ENCODE peak calls at places on chromosomes 11 and 22, in four cellular contexts. One of them, this sample, is unnamed.

GRCh38 chr11:78647266-78647915 is 72.7 kb upstream of the NARS2 start:
- DNase-seq in K562: peak
- DNase-seq in HepG2: no peak
- DNase-seq in WTC11: no peak
- DNase-seq in this sample: no peak

GRCh38 chr11:78822931-78823423 is 248.3 kb upstream of the NARS2 start:
- DNase-seq in K562: peak
- DNase-seq in HepG2: no peak
- DNase-seq in WTC11: no peak
- DNase-seq in this sample: no peak

GRCh38 chr11:13278620-13279486 is 1.3 kb downstream of the BMAL1 start:
- DNase-seq in K562: no peak
- DNase-seq in HepG2: no peak
- DNase-seq in WTC11: peak
- DNase-seq in this sample: no peak

GRCh38 chr11:120432056-120433018 is 79.2 kb upstream of the GRIK4 start:
- DNase-seq in K562: peak
- DNase-seq in HepG2: peak
- DNase-seq in WTC11: no peak
- DNase-seq in this sample: peak

GRCh38 chr22:44423556-44423955 is 74.5 kb downstream of the RTL6 start:
- DNase-seq in K562: no peak
- DNase-seq in HepG2: no peak
- DNase-seq in WTC11: no peak
- DNase-seq in this sample: no peak

GRCh38 chr22:26401726-26402125 is 27.3 kb upstream of the ASPHD2 start:
- DNase-seq in K562: peak
- DNase-seq in HepG2: no peak
- DNase-seq in WTC11: no peak
- DNase-seq in this sample: no peak

GRCh38 chr11:78907636-78908035 is 333.0 kb upstream of the NARS2 start:
- DNase-seq in K562: no peak
- DNase-seq in HepG2: no peak
- DNase-seq in WTC11: no peak
- DNase-seq in this sample: no peak

GRCh38 chr11:47564933-47565339 is 463 bp upstream of the PTPMT1 start:
- DNase-seq in K562: no peak
- DNase-seq in HepG2: no peak
- DNase-seq in WTC11: no peak
- DNase-seq in this sample: no peak

GRCh38 chr22:42257386-42257785 is 13.1 kb downstream of the TCF20 start:
- DNase-seq in K562: no peak
- DNase-seq in HepG2: no peak
- DNase-seq in WTC11: no peak
- DNase-seq in this sample: no peak

GRCh38 chr22:47030881-47031627 is 268.6 kb downstream of the TBC1D22A start:
- DNase-seq in K562: no peak
- DNase-seq in HepG2: no peak
- DNase-seq in WTC11: no peak
- DNase-seq in this sample: no peak

GRCh38 chr11:36097219-36097650 is 153.4 kb downstream of the LDLRAD3 start:
- DNase-seq in K562: no peak
- DNase-seq in HepG2: no peak
- DNase-seq in WTC11: no peak
- DNase-seq in this sample: no peak

GRCh38 chr11:30983143-30983542 is 386.4 kb downstream of the DCDC1 start:
- DNase-seq in K562: no peak
- DNase-seq in HepG2: no peak
- DNase-seq in WTC11: no peak
- DNase-seq in this sample: no peak

GRCh38 chr11:112587664-112588063 is 327.0 kb upstream of the PLET1 start:
- DNase-seq in K562: no peak
- DNase-seq in HepG2: no peak
- DNase-seq in WTC11: no peak
- DNase-seq in this sample: no peak

GRCh38 chr11:120391854-120392253 is 55.6 kb downstream of the ARHGEF12 start:
- DNase-seq in K562: no peak
- DNase-seq in HepG2: peak
- DNase-seq in WTC11: no peak
- DNase-seq in this sample: no peak

GRCh38 chr11:46918087-46918751 is at the start of gene LRP4:
- DNase-seq in K562: peak
- DNase-seq in HepG2: no peak
- DNase-seq in WTC11: peak
- DNase-seq in this sample: no peak

GRCh38 chr11:66856496-66857233 is at the start of gene LRFN4:
- DNase-seq in K562: peak
- DNase-seq in HepG2: no peak
- DNase-seq in WTC11: peak
- DNase-seq in this sample: no peak

GRCh38 chr11:45795379-45795778 is 9.6 kb upstream of the SLC35C1 start:
- DNase-seq in K562: peak
- DNase-seq in HepG2: no peak
- DNase-seq in WTC11: no peak
- DNase-seq in this sample: no peak

GRCh38 chr11:10305262-10305963 is 540 bp downstream of the ADM start:
- DNase-seq in K562: peak
- DNase-seq in HepG2: peak
- DNase-seq in WTC11: peak
- DNase-seq in this sample: no peak

GRCh38 chr11:32262367-32262766 is 171.5 kb downstream of the RCN1 start:
- DNase-seq in K562: no peak
- DNase-seq in HepG2: no peak
- DNase-seq in WTC11: no peak
- DNase-seq in this sample: no peak

GRCh38 chr11:133500435-133500834 is 31.9 kb downstream of the OPCML start:
- DNase-seq in K562: no peak
- DNase-seq in HepG2: no peak
- DNase-seq in WTC11: no peak
- DNase-seq in this sample: no peak

GRCh38 chr22:37290737-37291136 is 8.4 kb downstream of the CYTH4 start:
- DNase-seq in K562: no peak
- DNase-seq in HepG2: no peak
- DNase-seq in WTC11: no peak
- DNase-seq in this sample: no peak
- TF ChIP-seq NR2C2 in K562: no peak
- TF ChIP-seq NR2C2 in HepG2: no peak
- TF ChIP-seq NR2C2 in WTC11: no peak
- TF ChIP-seq NR2C2 in this sample: no peak

GRCh38 chr11:65148657-65149056 is 14.3 kb upstream of the SYVN1 start:
- DNase-seq in K562: no peak
- DNase-seq in HepG2: no peak
- DNase-seq in WTC11: no peak
- DNase-seq in this sample: no peak

GRCh38 chr11:65147352-65148075 is 13.2 kb upstream of the SYVN1 start:
- DNase-seq in K562: no peak
- DNase-seq in HepG2: no peak
- DNase-seq in WTC11: no peak
- DNase-seq in this sample: no peak

GRCh38 chr11:65151500-65151899 is 17.2 kb upstream of the SYVN1 start:
- DNase-seq in K562: no peak
- DNase-seq in HepG2: no peak
- DNase-seq in WTC11: no peak
- DNase-seq in this sample: no peak

GRCh38 chr11:65152157-65152556 is 17.8 kb upstream of the SYVN1 start:
- DNase-seq in K562: no peak
- DNase-seq in HepG2: no peak
- DNase-seq in WTC11: no peak
- DNase-seq in this sample: no peak

DNA sequence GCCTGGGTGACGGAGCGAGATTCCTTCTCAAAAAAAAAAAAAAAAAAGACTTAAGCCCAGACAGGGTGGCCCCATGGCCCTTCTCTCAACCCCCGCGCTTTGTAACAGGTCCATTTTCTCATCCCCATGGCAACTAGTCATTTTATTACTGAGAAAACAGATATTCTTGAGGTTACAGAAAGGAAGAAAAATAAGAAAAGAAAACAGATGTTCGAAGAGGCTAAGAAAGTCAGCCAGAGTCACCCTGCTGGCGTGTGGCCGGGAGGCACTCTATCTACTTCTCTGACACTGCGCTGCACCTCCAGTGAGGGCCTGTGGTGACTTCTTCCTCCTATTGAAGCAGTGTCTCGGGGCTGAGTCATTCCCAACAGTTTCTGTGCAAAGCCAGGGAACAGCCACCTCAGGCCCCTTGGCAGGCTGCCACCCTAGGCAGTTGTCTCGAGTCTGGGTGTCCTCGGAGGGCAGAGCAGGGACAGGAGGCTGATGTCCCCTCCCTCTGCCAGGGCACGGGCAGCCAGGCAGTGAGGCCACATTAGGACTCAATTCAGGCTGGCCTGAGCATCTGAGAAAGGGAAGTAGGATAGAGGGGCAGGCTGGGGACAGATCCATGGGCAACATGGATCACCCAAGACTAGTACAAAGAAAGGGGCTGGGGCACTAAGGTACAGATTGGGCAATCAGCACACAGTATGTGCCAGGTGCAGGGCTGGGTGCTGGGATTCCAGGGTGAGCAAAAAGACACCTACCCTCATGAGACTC is 16.4 kb upstream of the SYVN1 start:
- DNase-seq in K562: peak
- DNase-seq in HepG2: peak
- DNase-seq in WTC11: no peak
- DNase-seq in this sample: peak
- TF ChIP-seq NR2C2 in K562: no peak
- TF ChIP-seq NR2C2 in HepG2: no peak
- TF ChIP-seq NR2C2 in WTC11: no peak
- TF ChIP-seq NR2C2 in this sample: no peak

DNA sequence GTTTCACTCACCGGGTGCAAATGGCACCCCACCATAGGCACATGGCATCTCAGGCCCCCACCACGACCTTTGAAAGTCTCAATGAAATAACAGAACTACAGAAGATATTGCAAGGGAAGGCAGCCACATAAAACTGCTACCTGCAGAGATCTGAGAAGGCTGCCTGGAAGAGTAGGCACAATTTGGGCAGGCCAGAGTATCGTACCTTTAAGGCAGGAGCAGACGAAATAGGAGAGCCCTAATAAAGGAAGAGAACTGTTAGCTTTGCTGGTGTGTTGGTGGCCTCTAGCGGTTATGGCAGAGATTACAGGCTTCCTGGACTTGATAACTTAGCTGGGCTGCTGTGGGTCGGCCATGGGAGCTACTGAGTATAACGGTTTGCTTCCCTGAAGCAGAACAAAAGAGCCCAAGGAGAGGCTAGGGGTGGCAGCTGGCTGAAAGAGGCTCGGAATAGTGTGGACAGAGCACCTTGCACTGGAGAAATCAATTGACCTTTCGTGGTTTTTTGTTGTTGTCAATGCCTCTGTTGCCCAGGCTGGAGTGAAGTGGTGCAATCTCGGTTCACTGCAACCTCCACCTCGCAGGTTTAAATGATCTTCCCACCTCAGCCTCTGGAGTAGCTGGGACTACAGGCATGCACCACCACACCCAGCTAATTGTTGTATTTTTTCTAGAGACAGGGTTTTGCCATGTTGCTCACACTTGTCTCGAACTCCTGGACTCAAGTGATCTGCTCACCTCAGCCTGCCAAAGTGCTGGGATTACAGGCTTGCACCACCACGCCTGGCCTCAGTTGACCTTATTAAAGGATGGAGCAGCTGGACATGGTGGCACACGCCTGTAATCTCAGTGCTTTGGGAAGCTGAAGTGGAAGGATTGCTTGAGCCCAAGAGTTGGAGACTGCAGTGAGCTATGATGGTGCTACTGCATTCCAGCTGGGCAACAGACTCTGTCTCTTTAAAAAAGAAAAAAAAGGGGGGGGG is 4.8 kb downstream of the SDF2L1 start:
- DNase-seq in K562: peak
- DNase-seq in HepG2: peak
- DNase-seq in WTC11: peak
- DNase-seq in this sample: peak
- TF ChIP-seq NR2C2 in K562: no peak
- TF ChIP-seq NR2C2 in HepG2: no peak
- TF ChIP-seq NR2C2 in WTC11: no peak
- TF ChIP-seq NR2C2 in this sample: no peak

GRCh38 chr11:96019271-96019670 is 95.4 kb upstream of the MTMR2 start:
- DNase-seq in K562: no peak
- DNase-seq in HepG2: no peak
- DNase-seq in WTC11: no peak
- DNase-seq in this sample: no peak

GRCh38 chr11:96016978-96017502 is 93.1 kb upstream of the MTMR2 start:
- DNase-seq in K562: no peak
- DNase-seq in HepG2: no peak
- DNase-seq in WTC11: no peak
- DNase-seq in this sample: no peak

GRCh38 chr11:96015911-96016565 is 92.1 kb upstream of the MTMR2 start:
- DNase-seq in K562: peak
- DNase-seq in HepG2: peak
- DNase-seq in WTC11: no peak
- DNase-seq in this sample: no peak

GRCh38 chr11:96019810-96020747 is 96.2 kb upstream of the MTMR2 start:
- DNase-seq in K562: no peak
- DNase-seq in HepG2: no peak
- DNase-seq in WTC11: no peak
- DNase-seq in this sample: no peak

GRCh38 chr11:96017872-96018271 is 94.0 kb upstream of the MTMR2 start:
- DNase-seq in K562: no peak
- DNase-seq in HepG2: no peak
- DNase-seq in WTC11: no peak
- DNase-seq in this sample: no peak
- TF ChIP-seq NR2C2 in K562: no peak
- TF ChIP-seq NR2C2 in HepG2: no peak
- TF ChIP-seq NR2C2 in WTC11: no peak
- TF ChIP-seq NR2C2 in this sample: no peak

GRCh38 chr11:2178906-2179494 is 7.4 kb upstream of the TH start:
- DNase-seq in K562: no peak
- DNase-seq in HepG2: peak
- DNase-seq in WTC11: no peak
- DNase-seq in this sample: no peak
- TF ChIP-seq NR2C2 in K562: no peak
- TF ChIP-seq NR2C2 in HepG2: no peak
- TF ChIP-seq NR2C2 in WTC11: no peak
- TF ChIP-seq NR2C2 in this sample: no peak